ENCODE peak calls at places on chromosomes 11 and 22, in eight cellular contexts. P is astrocyte; L is activated T-helper 1 cell treated with anti-CD3 and anti-CD28 coated beads, Interleukin-2, amount 50 U/mL, for 16 hours; J is Calu3; O is amniotic stem cell; V is T47D; H is activated gamma-delta T cell treated with Interleukin-2 at 50 U/mL for 16 hours; F is HEK293T. W is an unnamed sample.

GRCh38 chr11:92834296-92835020 is 135.0 kb upstream of the MTNR1B start:
- DNase-seq in V (no peak), H (no peak), J (no peak), P (no peak), L (no peak), O (no peak), F (no peak), W (no peak)

GRCh38 chr22:17846326-17846992 is 72.2 kb upstream of the BID start:
- DNase-seq in H (no peak), L (no peak), J (no peak), V (no peak), O (no peak), F (no peak), P (no peak), W (no peak)

GRCh38 chr11:503179-503981 is 3.7 kb downstream of the RNH1 start:
- DNase-seq in P (no peak), H (no peak), L (no peak), O (no peak), J (no peak), V (no peak), F (no peak), W (no peak)

GRCh38 chr22:27853404-27853803 is 51.8 kb upstream of the MN1 start:
- DNase-seq in F (no peak), V (no peak), J (no peak), H (no peak), L (no peak), O (no peak), P (no peak), W (no peak)

GRCh38 chr11:27477243-27477642 is 4.7 kb upstream of the LGR4 start:
- DNase-seq in J (no peak), O (no peak), H (no peak), V (no peak), L (no peak), F (no peak), P (no peak), W (no peak)

GRCh38 chr22:49979587-49980264 is 19.2 kb downstream of the PIM3 start:
- DNase-seq in L (no peak), P (no peak), O (no peak), J (peak; percentile 54), H (peak; percentile 7), F (peak; percentile 57), V (peak; percentile 30), W (no peak)

GRCh38 chr11:115406404-115406803 is 97.8 kb downstream of the CADM1 start:
- DNase-seq in P (no peak), O (no peak), F (no peak), V (no peak), H (no peak), J (no peak), L (no peak), W (no peak)

GRCh38 chr22:41681616-41682015 is 7.1 kb downstream of the SNU13 start:
- DNase-seq in F (no peak), P (no peak), V (no peak), L (no peak), O (no peak), H (no peak), J (no peak), W (no peak)

GRCh38 chr22:19779685-19780268 is 19.2 kb downstream of the TBX1 start:
- DNase-seq in L (no peak), F (no peak), H (no peak), P (no peak), V (no peak), O (no peak), J (no peak), W (no peak)

GRCh38 chr11:106523921-106524320 is 446.5 kb downstream of the AASDHPPT start:
- DNase-seq in H (no peak), L (no peak), P (no peak), O (no peak), V (no peak), J (no peak), F (no peak), W (no peak)

GRCh38 chr22:25232301-25232700 is 12.9 kb downstream of the CRYBB2 start:
- DNase-seq in P (peak; percentile 8), H (no peak), F (no peak), L (no peak), V (no peak), O (no peak), J (no peak), W (no peak)

GRCh38 chr11:68128682-68129327 is 7.6 kb upstream of the CHKA start:
- DNase-seq in H (no peak), O (no peak), L (no peak), F (no peak), J (peak; percentile 65), V (no peak), P (peak; percentile 81), W (no peak)

GRCh38 chr11:79092791-79093313 is 348.0 kb downstream of the TENM4 start:
- DNase-seq in H (no peak), J (peak; percentile 55), L (no peak), V (peak; percentile 30), P (peak; percentile 100), F (no peak), O (peak; percentile 79), W (peak; percentile 65)

GRCh38 chr22:46010951-46011626 is 34.1 kb upstream of the WNT7B start:
- DNase-seq in O (no peak), P (no peak), H (no peak), F (no peak), J (no peak), V (no peak), L (no peak), W (no peak)

GRCh38 chr11:46413755-46414465 is 22.3 kb upstream of the CHRM4 start:
- DNase-seq in L (no peak), O (no peak), V (no peak), P (no peak), J (no peak), F (no peak), H (no peak), W (no peak)

GRCh38 chr22:37848587-37849088 is 581 bp upstream of the EIF3L start:
- DNase-seq in O (no peak), F (peak; percentile 47), J (no peak), L (no peak), P (no peak), H (no peak), V (no peak), W (no peak)

W was measured in T1000.